ENCODE peak calls at places on chromosomes 12 and 14, in ten cellular contexts. One of them, this sample, is unnamed.

GRCh38 chr14:80054020-80054419 is 157.3 kb downstream of the DIO2 start:
- DNase-seq in GM13976: no peak
- DNase-seq in AML-193: no peak
- DNase-seq in hippocampal formation: no peak
- DNase-seq in IMR-90: no peak
- DNase-seq in Calu3: no peak
- DNase-seq in kidney tubule cell: no peak
- DNase-seq in activated naive CD8-positive, alpha-beta T cell treated with anti-CD3 and anti-CD28 coated beads for 36 hours: no peak
- DNase-seq in H4: no peak
- DNase-seq in NCI-H524: no peak
- DNase-seq in this sample: no peak

GRCh38 chr12:94488449-94488848 is 28.8 kb upstream of the CEP83 start:
- DNase-seq in GM13976: peak
- DNase-seq in AML-193: no peak
- DNase-seq in hippocampal formation: no peak
- DNase-seq in IMR-90: peak
- DNase-seq in Calu3: no peak
- DNase-seq in kidney tubule cell: no peak
- DNase-seq in activated naive CD8-positive, alpha-beta T cell treated with anti-CD3 and anti-CD28 coated beads for 36 hours: no peak
- DNase-seq in H4: no peak
- DNase-seq in NCI-H524: no peak
- DNase-seq in this sample: peak

GRCh38 chr12:124233041-124233836 is 61.7 kb upstream of the RFLNA start:
- DNase-seq in GM13976: no peak
- DNase-seq in AML-193: no peak
- DNase-seq in hippocampal formation: no peak
- DNase-seq in IMR-90: peak
- DNase-seq in Calu3: no peak
- DNase-seq in kidney tubule cell: peak
- DNase-seq in activated naive CD8-positive, alpha-beta T cell treated with anti-CD3 and anti-CD28 coated beads for 36 hours: no peak
- DNase-seq in H4: peak
- DNase-seq in NCI-H524: no peak
- DNase-seq in this sample: no peak

GRCh38 chr12:109291531-109292341 is 17.3 kb downstream of the FOXN4 start:
- DNase-seq in GM13976: no peak
- DNase-seq in AML-193: no peak
- DNase-seq in hippocampal formation: peak
- DNase-seq in IMR-90: no peak
- DNase-seq in Calu3: peak
- DNase-seq in kidney tubule cell: peak
- DNase-seq in activated naive CD8-positive, alpha-beta T cell treated with anti-CD3 and anti-CD28 coated beads for 36 hours: peak
- DNase-seq in H4: no peak
- DNase-seq in NCI-H524: peak
- DNase-seq in this sample: no peak

GRCh38 chr12:30457621-30458289 is 237.9 kb downstream of the IPO8 start:
- DNase-seq in GM13976: no peak
- DNase-seq in AML-193: no peak
- DNase-seq in hippocampal formation: no peak
- DNase-seq in IMR-90: peak
- DNase-seq in Calu3: no peak
- DNase-seq in kidney tubule cell: peak
- DNase-seq in activated naive CD8-positive, alpha-beta T cell treated with anti-CD3 and anti-CD28 coated beads for 36 hours: no peak
- DNase-seq in H4: peak
- DNase-seq in NCI-H524: peak
- DNase-seq in this sample: peak

GRCh38 chr14:67665886-67666285 is 8.5 kb downstream of the VTI1B start:
- DNase-seq in GM13976: no peak
- DNase-seq in AML-193: no peak
- DNase-seq in hippocampal formation: no peak
- DNase-seq in IMR-90: peak
- DNase-seq in Calu3: no peak
- DNase-seq in kidney tubule cell: no peak
- DNase-seq in activated naive CD8-positive, alpha-beta T cell treated with anti-CD3 and anti-CD28 coated beads for 36 hours: no peak
- DNase-seq in H4: no peak
- DNase-seq in NCI-H524: no peak
- DNase-seq in this sample: no peak

GRCh38 chr14:89578048-89578619 is 161.1 kb upstream of the FOXN3 start:
- DNase-seq in GM13976: no peak
- DNase-seq in AML-193: no peak
- DNase-seq in hippocampal formation: no peak
- DNase-seq in IMR-90: peak
- DNase-seq in Calu3: no peak
- DNase-seq in kidney tubule cell: no peak
- DNase-seq in activated naive CD8-positive, alpha-beta T cell treated with anti-CD3 and anti-CD28 coated beads for 36 hours: no peak
- DNase-seq in H4: no peak
- DNase-seq in NCI-H524: no peak
- DNase-seq in this sample: peak

GRCh38 chr12:93322784-93323183 is 54.9 kb upstream of the NUDT4 start:
- DNase-seq in GM13976: no peak
- DNase-seq in AML-193: no peak
- DNase-seq in hippocampal formation: no peak
- DNase-seq in IMR-90: peak
- DNase-seq in Calu3: no peak
- DNase-seq in kidney tubule cell: peak
- DNase-seq in activated naive CD8-positive, alpha-beta T cell treated with anti-CD3 and anti-CD28 coated beads for 36 hours: no peak
- DNase-seq in H4: peak
- DNase-seq in NCI-H524: no peak
- DNase-seq in this sample: no peak

GRCh38 chr12:77345336-77345735 is 280.0 kb upstream of the E2F7 start:
- DNase-seq in GM13976: no peak
- DNase-seq in AML-193: no peak
- DNase-seq in hippocampal formation: no peak
- DNase-seq in IMR-90: no peak
- DNase-seq in Calu3: no peak
- DNase-seq in kidney tubule cell: no peak
- DNase-seq in activated naive CD8-positive, alpha-beta T cell treated with anti-CD3 and anti-CD28 coated beads for 36 hours: no peak
- DNase-seq in H4: no peak
- DNase-seq in NCI-H524: no peak
- DNase-seq in this sample: no peak

GRCh38 chr12:52920937-52921336 is 16.1 kb upstream of the KRT8 start:
- DNase-seq in GM13976: no peak
- DNase-seq in AML-193: no peak
- DNase-seq in hippocampal formation: no peak
- DNase-seq in IMR-90: peak
- DNase-seq in Calu3: no peak
- DNase-seq in kidney tubule cell: no peak
- DNase-seq in activated naive CD8-positive, alpha-beta T cell treated with anti-CD3 and anti-CD28 coated beads for 36 hours: no peak
- DNase-seq in H4: no peak
- DNase-seq in NCI-H524: no peak
- DNase-seq in this sample: no peak

This sample was measured in MV-4-11.